ENCODE peak calls at places on chromosomes 3 and 15, in seven cellular contexts. G is GM19239, P is hepatic stellate cell, H is KG1, U is AG10803, Y is T-helper 1 cell, F is lung microvascular endothelial cell. O is an unnamed sample.

GRCh38 chr3:14452676-14453367 is 50.4 kb downstream of the SLC6A6 start:
- DNase-seq in H (no peak), Y (no peak), U (peak), P (peak), G (no peak), F (peak), O (peak)

GRCh38 chr15:55344206-55344605 is 25.2 kb downstream of the PIGB start:
- DNase-seq in H (no peak), P (peak), Y (no peak), U (peak), F (no peak), G (no peak), O (peak)

GRCh38 chr3:42505203-42505848 is 2.9 kb downstream of the VIPR1 start:
- DNase-seq in F (no peak), P (no peak), U (no peak), G (no peak), Y (no peak), H (no peak), O (no peak)

GRCh38 chr15:77836901-77837648 is 204.4 kb upstream of the LINGO1 start:
- DNase-seq in G (no peak), H (no peak), Y (no peak), F (no peak), U (no peak), P (no peak), O (no peak)

GRCh38 chr3:124263168-124263567 is 271.2 kb upstream of the ROPN1 start:
- DNase-seq in H (no peak), P (peak), U (peak), G (no peak), F (peak), Y (no peak), O (peak)

GRCh38 chr3:160825311-160825800 is 69.3 kb downstream of the PPM1L start:
- DNase-seq in F (no peak), H (no peak), U (no peak), Y (no peak), P (no peak), G (no peak), O (no peak)

GRCh38 chr15:43794269-43795037 is 2.3 kb downstream of the SERF2 start:
- DNase-seq in H (no peak), F (peak), Y (no peak), P (no peak), G (no peak), U (peak), O (peak)

GRCh38 chr3:179149239-179149887 is 1.2 kb downstream of the PIK3CA start:
- DNase-seq in G (no peak), P (peak), U (peak), H (no peak), Y (no peak), F (peak), O (peak)

GRCh38 chr3:42214565-42215283 is 51.3 kb downstream of the CCK start:
- DNase-seq in P (peak), F (no peak), G (no peak), Y (no peak), H (no peak), U (peak), O (peak)

GRCh38 chr3:197533396-197534347 is 22.1 kb downstream of the BDH1 start:
- DNase-seq in H (no peak), Y (no peak), F (no peak), P (no peak), U (peak), G (no peak), O (no peak)

GRCh38 chr3:72238836-72239235 is 453.9 kb upstream of the PROK2 start:
- DNase-seq in Y (no peak), U (peak), P (no peak), F (no peak), G (no peak), H (no peak), O (no peak)

GRCh38 chr3:131174752-131175151 is 148.1 kb downstream of the NEK11 start:
- DNase-seq in F (no peak), P (no peak), G (peak), H (peak), U (peak), Y (no peak), O (peak)

GRCh38 chr15:100879461-100880138 is at the start of gene ALDH1A3:
- DNase-seq in P (no peak), U (peak), Y (no peak), H (no peak), G (peak), F (peak), O (peak)

GRCh38 chr15:28963711-28964081 is 77.9 kb downstream of the APBA2 start:
- DNase-seq in Y (no peak), G (no peak), F (no peak), P (no peak), H (no peak), U (no peak), O (no peak)

GRCh38 chr3:152364237-152364636 is 95.5 kb downstream of the MBNL1 start:
- DNase-seq in F (no peak), Y (no peak), G (no peak), P (no peak), H (no peak), U (no peak), O (no peak)

GRCh38 chr3:2525968-2526367 is 427.3 kb downstream of the CNTN4 start:
- DNase-seq in H (no peak), P (no peak), F (no peak), U (no peak), G (no peak), Y (no peak), O (no peak)

GRCh38 chr15:77311618-77312398 is 108.1 kb downstream of the PEAK1 start:
- DNase-seq in P (no peak), G (no peak), F (no peak), Y (no peak), U (no peak), H (no peak), O (no peak)

GRCh38 chr3:170470063-170471006 is 51.7 kb downstream of the CLDN11 start:
- DNase-seq in H (no peak), F (no peak), P (no peak), G (no peak), U (peak), Y (no peak), O (peak)

GRCh38 chr3:138210528-138210927 is 23.4 kb downstream of the ARMC8 start:
- DNase-seq in H (no peak), U (no peak), Y (no peak), F (no peak), P (no peak), G (no peak), O (no peak)